ENCODE peak calls at places on chromosomes 6 and 20, in seven cellular contexts. W is GM23338, Z is OCI-LY7, T is hepatocyte, U is HCT116, I is PC-9, R is PC-3. S is an unnamed sample. For H3K9me2, the result is how much of the 10 kb centered on the place peaks cover.

GRCh38 chr6:110352603-110353303 is 5.4 kb downstream of the METTL24 start:
- DNase-seq in U (no peak), I (no peak), W (no peak), R (no peak), T (no peak), Z (no peak), S (no peak)

GRCh38 chr6:10463491-10464481 is 48.9 kb upstream of the TFAP2A start:
- DNase-seq in I (peak), R (peak), U (no peak), W (peak), Z (no peak), T (no peak), S (no peak)

GRCh38 chr20:41001497-41001896 is 27.1 kb upstream of the TOP1 start:
- DNase-seq in U (no peak), Z (no peak), W (no peak), I (no peak), R (no peak), T (no peak), S (no peak)

GRCh38 chr6:117265425-117266266 is at the start of gene VGLL2:
- DNase-seq in U (no peak), T (peak), I (no peak), R (no peak), Z (no peak), W (peak), S (peak)

GRCh38 chr20:6381887-6382286 is 259.1 kb upstream of the FERMT1 start:
- DNase-seq in R (peak), T (peak), W (peak), U (no peak), I (no peak), Z (no peak), S (no peak)

GRCh38 chr6:22251331-22251730 is 45.5 kb downstream of the PRL start:
- DNase-seq in U (no peak), R (peak), I (peak), T (no peak), Z (no peak), W (no peak), S (no peak)

GRCh38 chr20:50226093-50226974 is 35.7 kb downstream of the CEBPB start:
- DNase-seq in T (no peak), U (no peak), W (no peak), I (no peak), R (no peak), Z (no peak), S (no peak)

GRCh38 chr6:34246563-34247391 is 2.0 kb downstream of the SMIM29 start:
- DNase-seq in Z (peak), I (peak), W (peak), T (peak), R (peak), U (no peak), S (no peak)

GRCh38 chr6:41639556-41640371 is 1.5 kb downstream of the MDFI start:
- DNase-seq in Z (no peak), I (no peak), U (no peak), T (peak), R (no peak), W (peak), S (no peak)

GRCh38 chr6:121668259-121668658 is 232.8 kb downstream of the GJA1 start:
- DNase-seq in Z (no peak), U (no peak), T (no peak), I (no peak), W (no peak), R (no peak), S (no peak)

GRCh38 chr6:159062564-159062945 is 17.8 kb upstream of the TAGAP start:
- DNase-seq in W (no peak), U (no peak), Z (peak), T (no peak), R (no peak), I (no peak), S (no peak)

GRCh38 chr6:14763139-14763538 is 482.7 kb upstream of the JARID2 start:
- DNase-seq in Z (no peak), U (no peak), R (peak), I (no peak), T (peak), W (no peak), S (no peak)

GRCh38 chr6:151387581-151387980 is 3.8 kb downstream of the ZBTB2 start:
- DNase-seq in R (no peak), Z (no peak), I (no peak), W (no peak), U (no peak), T (no peak), S (no peak)

GRCh38 chr20:2109425-2110210 is 8.0 kb downstream of the STK35 start:
- DNase-seq in T (peak), U (no peak), Z (no peak), R (no peak), I (no peak), W (no peak), S (no peak)

GRCh38 chr6:119568580-119568979 is 219.0 kb upstream of the MAN1A1 start:
- DNase-seq in I (no peak), R (no peak), Z (no peak), W (no peak), U (no peak), T (no peak), S (no peak)

GRCh38 chr6:43296780-43297494 is 1.1 kb upstream of the SLC22A7 start:
- DNase-seq in I (no peak), T (no peak), Z (no peak), W (no peak), R (no peak), U (no peak), S (no peak)

GRCh38 chr6:167679791-167680604 is 146.7 kb upstream of the AFDN start:
- DNase-seq in Z (no peak), I (no peak), R (no peak), T (no peak), U (no peak), W (no peak), S (no peak)

GRCh38 chr6:157158897-157159296 is 164.4 kb downstream of the TMEM242 start:
- DNase-seq in R (no peak), I (no peak), Z (no peak), W (peak), T (no peak), U (no peak), S (no peak)

GRCh38 chr6:105021399-105021798 is 64.5 kb downstream of the LIN28B start:
- DNase-seq in R (no peak), Z (no peak), T (no peak), I (no peak), W (no peak), U (no peak), S (no peak)

GRCh38 chr6:151269318-151269995 is 29.7 kb downstream of the AKAP12 start:
- DNase-seq in R (peak), T (no peak), U (no peak), Z (no peak), W (no peak), I (no peak), S (no peak)

GRCh38 chr20:62285151-62285550 is 17.6 kb upstream of the ADRM1 start:
- DNase-seq in R (no peak), T (no peak), W (no peak), I (no peak), U (no peak), Z (no peak), S (no peak)

GRCh38 chr6:134534708-134535149 is 216.8 kb upstream of the SGK1 start:
- DNase-seq in R (peak), I (no peak), T (no peak), W (no peak), U (no peak), Z (no peak), S (no peak)

GRCh38 chr20:4150095-4150492 is 134.7 kb upstream of the RNF24 start:
- DNase-seq in T (peak), U (no peak), I (no peak), Z (no peak), R (peak), W (no peak), S (no peak)

GRCh38 chr6:12577124-12577845 is 139.3 kb upstream of the PHACTR1 start:
- DNase-seq in R (peak), Z (no peak), U (no peak), W (no peak), I (no peak), T (peak), S (no peak)
- H3K27ac ChIP-seq in R (no peak), Z (no peak), U (no peak), W (no peak), I (no peak), T (peak), S (no peak)

GRCh38 chr6:149149682-149150081 is 167.8 kb upstream of the TAB2 start:
- DNase-seq in U (no peak), R (no peak), Z (no peak), W (no peak), T (no peak), I (no peak), S (no peak)
- H3K9me2 ChIP-seq in U (under half), R (under half), Z (under half), W (under half), T (under half), I (under half), S (under half)

DNA sequence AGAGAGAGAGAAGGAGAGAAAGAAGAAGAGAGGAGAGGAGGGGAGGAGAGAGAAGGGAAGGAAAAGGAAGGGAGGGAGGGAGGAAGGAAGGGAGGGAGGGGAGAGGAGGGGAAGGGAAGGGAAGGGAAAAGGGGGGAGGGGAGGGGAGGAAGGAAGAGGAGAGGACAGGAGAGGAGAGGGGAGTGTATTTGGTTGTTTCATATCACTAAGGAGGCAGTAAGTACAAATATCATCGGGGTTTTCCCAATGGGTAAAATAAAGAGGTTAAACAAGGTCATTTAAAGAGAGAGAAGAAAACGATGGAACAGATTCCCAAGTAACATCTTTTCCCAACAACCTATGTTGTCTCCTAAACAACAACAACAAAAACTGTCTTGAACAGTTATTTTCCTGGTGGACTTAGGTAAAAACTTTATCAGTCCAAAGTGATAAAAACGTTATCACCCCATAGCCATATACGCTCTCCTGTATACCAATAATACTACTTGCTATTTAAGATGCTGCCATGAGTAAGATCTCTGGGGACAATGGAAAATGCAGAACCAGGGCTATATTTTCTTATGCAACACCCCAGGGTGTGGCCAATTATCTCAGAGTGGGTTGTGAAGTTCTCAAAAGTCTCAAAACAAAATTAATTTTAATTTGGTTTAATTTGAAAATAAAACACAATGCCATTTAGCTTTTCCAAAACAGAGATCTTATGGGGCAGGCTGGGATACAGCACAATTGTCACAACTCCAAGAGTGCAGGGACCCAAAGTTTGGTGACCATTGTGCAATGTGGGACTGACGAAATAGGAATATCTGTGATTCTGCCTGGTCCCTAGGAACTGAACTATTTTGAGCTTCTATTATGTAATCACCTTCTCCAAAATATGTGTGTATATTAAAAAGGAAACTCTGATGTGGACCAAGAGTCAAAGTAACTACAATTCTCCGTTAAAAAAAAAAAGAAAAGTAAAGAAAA is 43.3 kb downstream of the MBOAT1 start:
- DNase-seq in T (no peak), R (no peak), I (no peak), U (no peak), W (peak), Z (no peak), S (no peak)
- H3K27ac ChIP-seq in T (no peak), R (no peak), I (no peak), U (no peak), W (no peak), Z (no peak), S (no peak)

GRCh38 chr6:26270903-26271639 is 93.9 kb upstream of the BTN3A2 start:
- DNase-seq in W (peak), U (no peak), T (peak), Z (peak), I (peak), R (no peak), S (peak)
- H3K9me2 ChIP-seq in W (under half), U (under half), T (under half), Z (under half), I (under half), R (under half), S (under half)

GRCh38 chr6:112207131-112207530 is 47.2 kb downstream of the LAMA4 start:
- DNase-seq in R (peak), U (no peak), W (no peak), T (no peak), I (no peak), Z (no peak), S (no peak)

GRCh38 chr6:112205521-112206458 is 48.6 kb downstream of the LAMA4 start:
- DNase-seq in U (no peak), W (peak), I (peak), Z (no peak), T (no peak), R (peak), S (no peak)

GRCh38 chr6:112202639-112203341 is 51.6 kb downstream of the LAMA4 start:
- DNase-seq in I (peak), U (no peak), W (no peak), T (no peak), Z (no peak), R (no peak), S (peak)

GRCh38 chr6:112204350-112204706 is 50.0 kb downstream of the LAMA4 start:
- DNase-seq in T (no peak), U (no peak), W (no peak), R (no peak), I (no peak), Z (no peak), S (no peak)

DNA sequence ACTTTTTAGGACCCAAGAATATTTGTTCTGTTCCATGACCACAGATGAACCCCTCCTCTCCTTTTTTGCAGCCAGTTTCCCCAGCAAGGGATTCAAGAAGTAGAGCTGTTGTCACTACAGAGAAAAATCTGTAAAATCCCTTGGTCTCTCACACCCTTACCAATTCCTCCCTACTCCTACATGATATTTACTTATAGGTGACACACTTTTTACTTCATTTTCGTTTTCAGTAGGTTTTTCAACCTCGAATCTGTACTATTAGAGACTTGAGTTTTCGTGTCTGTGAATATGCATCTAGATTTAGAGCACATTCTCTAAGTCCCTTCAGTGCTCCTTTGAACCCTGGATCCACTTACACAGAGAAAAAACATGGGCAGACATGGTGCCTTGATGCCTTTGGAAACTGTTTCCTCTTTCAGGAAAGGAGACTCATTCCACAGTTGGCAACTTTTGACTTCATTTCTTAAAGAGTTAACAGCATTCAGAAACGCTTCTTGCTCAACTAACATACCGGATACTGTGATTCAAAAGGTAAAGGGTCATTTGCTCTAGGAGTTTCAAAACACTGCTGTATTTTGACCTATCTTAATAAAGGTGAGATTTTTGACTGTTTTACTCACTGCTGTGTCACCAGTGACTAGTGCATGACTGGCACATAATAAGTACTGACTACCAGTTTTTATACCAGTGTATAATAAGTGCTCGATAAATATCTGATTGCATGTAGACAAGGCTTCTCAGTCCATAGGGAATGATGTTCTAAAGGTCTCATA is 50.6 kb downstream of the LAMA4 start:
- DNase-seq in U (peak), R (peak), T (peak), Z (no peak), I (peak), W (no peak), S (peak)
- H3K27ac ChIP-seq in U (peak), R (peak), T (peak), Z (no peak), I (peak), W (no peak), S (peak)

GRCh38 chr20:64191002-64191401 is 26.8 kb downstream of the MYT1 start:
- DNase-seq in R (no peak), Z (no peak), W (no peak), I (no peak), T (no peak), U (no peak), S (no peak)
- H3K9me2 ChIP-seq in R (under half), Z (under half), W (under half), I (under half), T (under half), U (under half), S (under half)

DNA sequence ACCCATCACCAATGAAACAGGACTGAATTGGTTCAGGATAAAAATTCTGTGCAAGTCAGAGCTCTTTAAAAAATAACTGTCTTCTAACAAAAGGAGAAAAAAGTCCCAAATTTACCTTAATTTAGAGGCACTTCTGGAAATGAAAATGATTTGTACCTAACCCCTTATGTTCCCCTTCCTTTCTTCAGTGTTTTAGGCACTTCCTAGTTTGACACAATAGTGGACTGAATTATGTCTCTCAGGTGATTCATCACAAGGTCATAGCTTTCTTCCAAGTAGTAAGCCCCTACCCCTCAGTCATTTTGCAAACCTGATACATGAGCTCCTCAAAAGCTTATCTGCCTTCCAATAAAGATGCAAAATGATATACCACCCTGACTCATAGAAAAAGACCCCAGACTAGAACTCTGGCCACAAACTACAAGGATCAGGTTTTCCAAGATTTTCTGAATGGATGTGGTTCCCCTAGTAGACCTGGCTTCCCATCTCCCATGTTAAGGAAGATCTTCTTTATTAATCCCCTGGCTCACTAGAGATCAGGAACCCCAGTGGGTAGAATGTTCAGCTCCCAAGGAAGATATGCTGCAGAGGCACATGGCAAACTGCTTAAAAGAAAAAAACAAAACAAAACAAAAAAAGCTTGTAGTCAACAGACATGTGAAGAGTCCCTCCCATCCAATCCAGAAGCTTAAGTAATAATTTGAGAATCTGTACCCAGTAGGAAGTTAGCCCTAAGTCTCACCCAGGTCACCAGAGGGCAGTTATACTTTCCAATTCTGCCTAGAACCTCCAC is 3.6 kb downstream of the PPP1R10 start:
- DNase-seq in R (peak), Z (no peak), I (no peak), W (no peak), T (no peak), U (no peak), S (no peak)
- H3K27ac ChIP-seq in R (no peak), Z (no peak), I (peak), W (peak), T (peak), U (peak), S (no peak)

GRCh38 chr6:142810952-142811514 is 133.9 kb downstream of the HIVEP2 start:
- DNase-seq in W (peak), U (no peak), R (no peak), Z (no peak), I (no peak), T (no peak), S (no peak)
- H3K9me2 ChIP-seq in W (under half), U (under half), R (under half), Z (under half), I (under half), T (under half), S (under half)

DNA sequence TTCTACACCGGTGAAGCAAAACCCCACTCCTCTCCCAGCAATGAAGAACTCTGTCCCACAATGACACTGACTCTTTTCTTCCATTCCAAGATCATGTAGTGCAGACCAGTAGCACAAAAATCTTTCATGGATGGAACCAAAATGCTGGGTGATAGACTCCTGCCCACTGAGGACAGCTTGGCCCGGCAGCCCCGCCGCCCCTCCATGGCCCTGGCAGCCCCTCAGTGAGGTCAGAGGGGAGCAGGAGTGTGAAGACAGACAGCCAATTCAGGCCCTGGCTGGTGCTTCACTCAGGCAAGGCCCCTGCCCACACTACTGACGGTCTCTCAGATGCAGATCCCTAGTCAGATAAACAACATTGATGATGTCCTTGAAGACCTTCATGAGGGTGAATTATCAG is 131.9 kb upstream of the SYNDIG1 start:
- DNase-seq in Z (no peak), T (no peak), I (no peak), R (no peak), U (no peak), W (no peak), S (no peak)
- H3K27ac ChIP-seq in Z (no peak), T (no peak), I (no peak), R (no peak), U (no peak), W (no peak), S (no peak)

S was measured in MM.1S.